ENCODE peak calls at places on chromosomes 13 and 19, in five cellular contexts. C is RCC 7860, S is GM12892, N is mucosa of gallbladder, Q is ELF-1. A is an unnamed sample.

GRCh38 chr19:48332662-48333466 is 7.5 kb downstream of the EMP3 start:
- DNase-seq in C (peak), S (peak), N (peak), Q (peak), A (no peak)

GRCh38 chr19:33508431-33508830 is 13.2 kb downstream of the PEPD start:
- DNase-seq in C (no peak), S (no peak), N (no peak), Q (no peak), A (no peak)

GRCh38 chr19:42132851-42133528 is 744 bp upstream of the POU2F2 start:
- DNase-seq in C (no peak), S (peak), N (peak), Q (peak), A (peak)

GRCh38 chr13:90427322-90428272 is 919.9 kb upstream of the MIR17HG start:
- DNase-seq in C (no peak), S (no peak), N (no peak), Q (no peak), A (no peak)

GRCh38 chr13:24386816-24387708 is 77.7 kb downstream of the C1QTNF9 start:
- DNase-seq in C (no peak), S (no peak), N (no peak), Q (no peak), A (no peak)

GRCh38 chr13:43159007-43159406 is 135.6 kb downstream of the DNAJC15 start:
- DNase-seq in C (no peak), S (no peak), N (peak), Q (peak), A (no peak)

GRCh38 chr13:104869501-104869900 is 1666.0 kb downstream of the EFNB2 start:
- DNase-seq in C (no peak), S (no peak), N (no peak), Q (no peak), A (no peak)

GRCh38 chr13:20193142-20193923 is 595 bp upstream of the GJB2 start:
- DNase-seq in C (no peak), S (no peak), N (no peak), Q (no peak), A (no peak)

GRCh38 chr13:52862358-52863206 is 14.1 kb upstream of the PCDH8 start:
- DNase-seq in C (no peak), S (no peak), N (no peak), Q (peak), A (no peak)

GRCh38 chr13:109787135-109787954 is 962 bp upstream of the IRS2 start:
- DNase-seq in C (no peak), S (no peak), N (no peak), Q (peak), A (peak)

GRCh38 chr13:40599722-40600121 is 66.7 kb downstream of the FOXO1 start:
- DNase-seq in C (no peak), S (no peak), N (no peak), Q (no peak), A (no peak)

GRCh38 chr19:17078038-17078919 is 2.7 kb downstream of the MYO9B start:
- DNase-seq in C (no peak), S (no peak), N (no peak), Q (no peak), A (no peak)

GRCh38 chr19:35592226-35592625 is 6.3 kb downstream of the PMIS2 start:
- DNase-seq in C (no peak), S (no peak), N (peak), Q (peak), A (no peak)

GRCh38 chr13:110705826-110706569 is at the start of gene CARS2:
- DNase-seq in C (peak), S (peak), N (peak), Q (peak), A (peak)

GRCh38 chr13:98372886-98373285 is 195.8 kb upstream of the RNF113B start:
- DNase-seq in C (no peak), S (no peak), N (no peak), Q (no peak), A (no peak)

GRCh38 chr19:4660181-4660791 is 9.9 kb downstream of the MYDGF start:
- DNase-seq in C (no peak), S (no peak), N (no peak), Q (peak), A (no peak)

GRCh38 chr13:79282976-79283375 is 123.1 kb downstream of the RBM26 start:
- DNase-seq in C (no peak), S (no peak), N (no peak), Q (no peak), A (no peak)

GRCh38 chr19:33241530-33242101 is 16.0 kb upstream of the SLC7A10 start:
- DNase-seq in C (no peak), S (no peak), N (no peak), Q (no peak), A (no peak)

A was measured in H54.